ENCODE peak calls at places on chromosomes 11 and 22, in four cellular contexts. B is A549, P is prostate gland, X is IMR-90. L is an unnamed sample.

GRCh38 chr11:119303227-119303718 is 13.7 kb downstream of the MCAM start:
- DNase-seq in B (no peak), X (no peak), P (no peak), L (no peak)

GRCh38 chr11:103332409-103332808 is 223.2 kb downstream of the DYNC2H1 start:
- DNase-seq in X (no peak), B (no peak), P (no peak), L (no peak)

GRCh38 chr11:117188620-117189081 is 10.1 kb downstream of the SIDT2 start:
- DNase-seq in P (no peak), B (no peak), X (no peak), L (no peak)

GRCh38 chr11:27701262-27702105 is 1.2 kb upstream of the BDNF start:
- DNase-seq in B (peak; percentile 59), P (no peak), X (peak; percentile 89), L (no peak)

GRCh38 chr11:100816823-100817222 is 129.7 kb downstream of the ARHGAP42 start:
- DNase-seq in X (peak; percentile 24), P (no peak), B (no peak), L (no peak)

GRCh38 chr22:42016111-42016510 is 17.5 kb downstream of the WBP2NL start:
- DNase-seq in P (no peak), B (no peak), X (no peak), L (no peak)

GRCh38 chr22:46969961-46970360 is 207.5 kb downstream of the TBC1D22A start:
- DNase-seq in X (no peak), P (no peak), B (no peak), L (no peak)

GRCh38 chr11:113730887-113731726 is 25.0 kb upstream of the TMPRSS5 start:
- DNase-seq in B (peak; percentile 49), X (peak; percentile 64), P (peak; percentile 45), L (peak; percentile 3)

GRCh38 chr22:45585946-45586540 is 83.4 kb downstream of the FBLN1 start:
- DNase-seq in P (no peak), X (no peak), B (no peak), L (no peak)

GRCh38 chr11:119338318-119338890 is 2.3 kb downstream of the C1QTNF5 start:
- DNase-seq in P (peak; percentile 50), B (peak; percentile 63), X (no peak), L (peak; percentile 83)

GRCh38 chr11:96021901-96022650 is 98.2 kb upstream of the MTMR2 start:
- DNase-seq in X (no peak), B (no peak), P (no peak), L (no peak)

GRCh38 chr11:45150301-45150700 is 3.9 kb downstream of the PRDM11 start:
- DNase-seq in X (no peak), B (no peak), P (no peak), L (no peak)

GRCh38 chr11:944711-945470 is 19.2 kb downstream of the AP2A2 start:
- DNase-seq in P (no peak), X (peak; percentile 45), B (peak; percentile 39), L (no peak)

GRCh38 chr22:24703101-24703500 is 71.4 kb downstream of the PIWIL3 start:
- DNase-seq in X (peak; percentile 74), B (no peak), P (no peak), L (no peak)

GRCh38 chr11:119380816-119381185 is 689 bp downstream of the USP2 start:
- DNase-seq in P (no peak), X (no peak), B (no peak), L (no peak)

GRCh38 chr11:36149538-36150242 is 139.5 kb downstream of the COMMD9 start:
- DNase-seq in X (peak; percentile 100), P (peak; percentile 27), B (peak; percentile 94), L (peak; percentile 98)

GRCh38 chr22:18057568-18058209 is 20.1 kb upstream of the PEX26 start:
- DNase-seq in B (peak; percentile 85), X (peak; percentile 100), P (peak; percentile 87), L (peak; percentile 67)

GRCh38 chr11:11983427-11983826 is 25.0 kb downstream of the DKK3 start:
- DNase-seq in B (no peak), P (no peak), X (no peak), L (no peak)

GRCh38 chr11:66694056-66694410 is 16.3 kb upstream of the RBM4B start:
- DNase-seq in B (no peak), P (no peak), X (no peak), L (no peak)

GRCh38 chr11:66696186-66696585 is 18.5 kb upstream of the RBM4B start:
- DNase-seq in X (no peak), P (no peak), B (no peak), L (no peak)

GRCh38 chr11:66693356-66694055 is 15.8 kb upstream of the RBM4B start:
- DNase-seq in B (no peak), X (no peak), P (no peak), L (no peak)

GRCh38 chr11:66692871-66693331 is 15.2 kb upstream of the RBM4B start:
- DNase-seq in X (no peak), B (no peak), P (no peak), L (no peak)

GRCh38 chr11:66694732-66695207 is 17.1 kb upstream of the RBM4B start:
- DNase-seq in P (peak; percentile 94), B (peak; percentile 98), X (peak; percentile 98), L (peak; percentile 97)
- TF ChIP-seq POLR2A in P (no peak), B (no peak), X (peak; percentile 61), L (no peak)

GRCh38 chr22:20781272-20781990 is 7.5 kb downstream of the SERPIND1 start:
- DNase-seq in X (peak; percentile 21), B (no peak), P (no peak), L (no peak)
- TF ChIP-seq POLR2A in X (no peak), B (no peak), P (no peak), L (no peak)

DNA sequence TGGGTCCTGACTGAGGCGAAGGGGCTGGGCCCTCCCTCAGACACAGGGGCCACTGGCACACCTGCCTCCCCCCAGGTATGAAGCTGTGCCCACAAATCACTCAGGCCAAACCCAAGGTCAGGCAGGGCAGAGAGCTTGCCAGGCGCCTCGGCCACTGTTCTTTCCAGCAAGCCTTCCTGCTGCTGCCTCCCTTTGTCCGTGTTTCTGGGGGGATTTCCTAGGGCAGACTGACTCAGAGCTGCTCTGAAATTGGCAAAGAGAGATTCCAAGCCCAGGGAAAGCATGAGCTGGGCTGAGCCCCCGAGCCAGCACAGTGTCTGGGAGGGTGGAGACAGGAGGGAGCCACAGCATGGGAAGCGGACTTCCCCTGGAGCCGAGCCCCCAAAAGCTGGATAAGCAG is 33.2 kb downstream of the PPP2R1B start:
- DNase-seq in B (no peak), P (no peak), X (peak; percentile 91), L (peak; percentile 19)
- TF ChIP-seq POLR2A in B (no peak), P (no peak), X (peak; percentile 60), L (no peak)

GRCh38 chr11:15944460-15944859 is 411.9 kb downstream of the SOX6 start:
- DNase-seq in P (no peak), B (no peak), X (peak; percentile 12), L (no peak)
- TF ChIP-seq POLR2A in P (no peak), B (no peak), X (no peak), L (no peak)

GRCh38 chr11:65580756-65581155 is 4.9 kb downstream of the EHBP1L1 start:
- DNase-seq in X (no peak), P (no peak), B (no peak), L (no peak)
- TF ChIP-seq POLR2A in X (no peak), P (no peak), B (no peak), L (no peak)

GRCh38 chr22:49968831-49969661 is 8.5 kb downstream of the PIM3 start:
- DNase-seq in X (no peak), P (no peak), B (no peak), L (no peak)
- TF ChIP-seq POLR2A in X (no peak), P (no peak), B (no peak), L (no peak)

L was measured in H54.